ENCODE peak calls at places on chromosomes 6 and 20, in ten cellular contexts. L, Y, U, W, P, O, R, X, A and E are unnamed samples.

GRCh38 chr6:104940881-104941693 is 15.8 kb upstream of the LIN28B start:
- DNase-seq in R (no peak), U (peak), Y (peak), O (peak), P (no peak), W (no peak), X (peak), A (peak), L (peak), E (peak)

GRCh38 chr6:54992789-54993188 is 146.2 kb downstream of the FAM83B start:
- DNase-seq in Y (no peak), O (no peak), U (no peak), A (no peak), W (no peak), L (no peak), P (no peak), X (no peak), R (no peak), E (no peak)

GRCh38 chr20:32581839-32582658 is 3.1 kb downstream of the NOL4L start:
- DNase-seq in L (no peak), Y (no peak), R (no peak), P (no peak), W (no peak), A (no peak), U (no peak), X (no peak), O (no peak), E (no peak)

GRCh38 chr6:20715135-20715806 is 181.0 kb downstream of the CDKAL1 start:
- DNase-seq in W (no peak), A (no peak), Y (no peak), O (no peak), R (no peak), X (no peak), P (no peak), U (no peak), L (no peak), E (no peak)

GRCh38 chr20:4109587-4109986 is 94.2 kb upstream of the RNF24 start:
- DNase-seq in Y (no peak), X (no peak), W (no peak), U (no peak), A (no peak), R (no peak), L (no peak), P (no peak), O (no peak), E (no peak)

GRCh38 chr20:47985092-47985850 is 200.0 kb upstream of the SULF2 start:
- DNase-seq in R (peak), X (no peak), O (no peak), U (no peak), Y (no peak), A (no peak), W (no peak), L (peak), P (no peak), E (peak)

GRCh38 chr6:143620461-143620860 is 57.3 kb upstream of the PHACTR2 start:
- DNase-seq in R (no peak), X (no peak), W (peak), L (no peak), O (peak), U (no peak), Y (no peak), P (no peak), A (no peak), E (no peak)

GRCh38 chr6:28635547-28636158 is 110.0 kb downstream of the GPX5 start:
- DNase-seq in Y (no peak), X (peak), O (no peak), P (no peak), U (no peak), A (no peak), W (no peak), R (no peak), L (no peak), E (no peak)

GRCh38 chr20:61737812-61738443 is 327.8 kb downstream of the TAF4 start:
- DNase-seq in U (peak), W (no peak), Y (no peak), P (no peak), A (no peak), R (no peak), O (no peak), X (no peak), L (no peak), E (no peak)

GRCh38 chr6:158567871-158568401 is 8.0 kb downstream of the TMEM181 start:
- DNase-seq in W (no peak), P (no peak), L (peak), Y (no peak), O (no peak), R (no peak), A (no peak), X (no peak), U (no peak), E (no peak)

GRCh38 chr6:81648502-81648901 is 104.0 kb downstream of the TENT5A start:
- DNase-seq in P (no peak), R (no peak), A (no peak), Y (no peak), U (no peak), W (no peak), O (no peak), L (no peak), X (no peak), E (no peak)

GRCh38 chr6:15987569-15987968 is 141.3 kb upstream of the MYLIP start:
- DNase-seq in U (no peak), O (no peak), X (no peak), W (no peak), P (no peak), L (no peak), A (peak), Y (no peak), R (no peak), E (no peak)

GRCh38 chr20:61118429-61119224 is 133.4 kb upstream of the CDH4 start:
- DNase-seq in O (no peak), L (no peak), A (no peak), R (no peak), U (no peak), W (no peak), X (no peak), P (no peak), Y (no peak), E (no peak)

GRCh38 chr6:52560462-52560861 is 16.4 kb downstream of the TRAM2 start:
- DNase-seq in L (no peak), P (no peak), O (no peak), U (no peak), Y (no peak), X (no peak), R (no peak), W (no peak), A (no peak), E (no peak)

GRCh38 chr20:40844285-40844684 is 155.2 kb upstream of the MAFB start:
- DNase-seq in P (no peak), R (no peak), X (no peak), L (no peak), U (no peak), Y (no peak), W (no peak), O (no peak), A (no peak), E (no peak)

GRCh38 chr6:148448371-148449010 is 105.9 kb downstream of the SASH1 start:
- DNase-seq in U (no peak), A (no peak), O (no peak), W (no peak), P (peak), X (no peak), L (no peak), Y (no peak), R (no peak), E (no peak)

GRCh38 chr6:29011276-29011734 is 6.2 kb upstream of the ZNF311 start:
- DNase-seq in O (peak), L (peak), W (no peak), Y (peak), P (no peak), A (peak), X (peak), U (no peak), R (peak), E (peak)

GRCh38 chr20:53352727-53353440 is 240.8 kb downstream of the ZNF217 start:
- DNase-seq in L (no peak), X (no peak), W (no peak), R (no peak), O (no peak), A (no peak), P (no peak), Y (no peak), U (no peak), E (no peak)